ENCODE peak calls at places on chromosomes 5 and 9, in six cellular contexts. One of them, this sample, is unnamed.

GRCh38 chr9:81083062-81083461 is 606.3 kb downstream of the TLE1 start:
- DNase-seq in H7: peak
- DNase-seq in fibroblast of lung: peak
- DNase-seq in stimulated activated CD4-positive, alpha-beta T cell treated with anti-CD3 and anti-CD28 coated beads, Interleukin-2, amount 100 ng/mL, for 4 hours: no peak
- DNase-seq in CD4-positive, CD25-positive, alpha-beta regulatory T cell: no peak
- DNase-seq in H4: peak
- DNase-seq in this sample: no peak

GRCh38 chr5:159043551-159043950 is 56.2 kb downstream of the EBF1 start:
- DNase-seq in H4: no peak
- DNase-seq in fibroblast of lung: no peak
- DNase-seq in CD4-positive, CD25-positive, alpha-beta regulatory T cell: no peak
- DNase-seq in stimulated activated CD4-positive, alpha-beta T cell treated with anti-CD3 and anti-CD28 coated beads, Interleukin-2, amount 100 ng/mL, for 4 hours: no peak
- DNase-seq in H7: no peak
- DNase-seq in this sample: no peak

GRCh38 chr5:90144625-90145327 is 264.8 kb downstream of the CETN3 start:
- DNase-seq in H4: peak
- DNase-seq in CD4-positive, CD25-positive, alpha-beta regulatory T cell: no peak
- DNase-seq in fibroblast of lung: peak
- DNase-seq in H7: no peak
- DNase-seq in stimulated activated CD4-positive, alpha-beta T cell treated with anti-CD3 and anti-CD28 coated beads, Interleukin-2, amount 100 ng/mL, for 4 hours: no peak
- DNase-seq in this sample: peak

GRCh38 chr9:121819511-121820231 is 168.2 kb downstream of the DAB2IP start:
- DNase-seq in H4: no peak
- DNase-seq in H7: peak
- DNase-seq in fibroblast of lung: peak
- DNase-seq in CD4-positive, CD25-positive, alpha-beta regulatory T cell: no peak
- DNase-seq in stimulated activated CD4-positive, alpha-beta T cell treated with anti-CD3 and anti-CD28 coated beads, Interleukin-2, amount 100 ng/mL, for 4 hours: no peak
- DNase-seq in this sample: peak

GRCh38 chr9:101311759-101312420 is 72.9 kb downstream of the BAAT start:
- DNase-seq in fibroblast of lung: peak
- DNase-seq in H4: peak
- DNase-seq in H7: peak
- DNase-seq in stimulated activated CD4-positive, alpha-beta T cell treated with anti-CD3 and anti-CD28 coated beads, Interleukin-2, amount 100 ng/mL, for 4 hours: no peak
- DNase-seq in CD4-positive, CD25-positive, alpha-beta regulatory T cell: peak
- DNase-seq in this sample: peak

GRCh38 chr5:159527546-159527945 is 197.3 kb upstream of the IL12B start:
- DNase-seq in fibroblast of lung: no peak
- DNase-seq in H4: no peak
- DNase-seq in H7: no peak
- DNase-seq in CD4-positive, CD25-positive, alpha-beta regulatory T cell: no peak
- DNase-seq in stimulated activated CD4-positive, alpha-beta T cell treated with anti-CD3 and anti-CD28 coated beads, Interleukin-2, amount 100 ng/mL, for 4 hours: no peak
- DNase-seq in this sample: no peak

GRCh38 chr5:106127341-106127781 is 1543.4 kb downstream of the EFNA5 start:
- DNase-seq in H4: no peak
- DNase-seq in fibroblast of lung: peak
- DNase-seq in CD4-positive, CD25-positive, alpha-beta regulatory T cell: no peak
- DNase-seq in stimulated activated CD4-positive, alpha-beta T cell treated with anti-CD3 and anti-CD28 coated beads, Interleukin-2, amount 100 ng/mL, for 4 hours: no peak
- DNase-seq in H7: no peak
- DNase-seq in this sample: no peak

GRCh38 chr5:43661102-43661501 is 58.1 kb downstream of the NNT start:
- DNase-seq in CD4-positive, CD25-positive, alpha-beta regulatory T cell: peak
- DNase-seq in fibroblast of lung: peak
- DNase-seq in H7: peak
- DNase-seq in stimulated activated CD4-positive, alpha-beta T cell treated with anti-CD3 and anti-CD28 coated beads, Interleukin-2, amount 100 ng/mL, for 4 hours: no peak
- DNase-seq in H4: peak
- DNase-seq in this sample: peak

GRCh38 chr9:73426226-73426625 is 274.6 kb downstream of the ANXA1 start:
- DNase-seq in CD4-positive, CD25-positive, alpha-beta regulatory T cell: no peak
- DNase-seq in H4: no peak
- DNase-seq in stimulated activated CD4-positive, alpha-beta T cell treated with anti-CD3 and anti-CD28 coated beads, Interleukin-2, amount 100 ng/mL, for 4 hours: no peak
- DNase-seq in fibroblast of lung: no peak
- DNase-seq in H7: no peak
- DNase-seq in this sample: no peak

GRCh38 chr5:173858675-173859121 is 29.5 kb upstream of the CPEB4 start:
- DNase-seq in fibroblast of lung: no peak
- DNase-seq in CD4-positive, CD25-positive, alpha-beta regulatory T cell: no peak
- DNase-seq in H7: no peak
- DNase-seq in stimulated activated CD4-positive, alpha-beta T cell treated with anti-CD3 and anti-CD28 coated beads, Interleukin-2, amount 100 ng/mL, for 4 hours: no peak
- DNase-seq in H4: no peak
- DNase-seq in this sample: no peak

GRCh38 chr9:95816716-95817115 is 58.8 kb upstream of the ERCC6L2 start:
- DNase-seq in H7: no peak
- DNase-seq in stimulated activated CD4-positive, alpha-beta T cell treated with anti-CD3 and anti-CD28 coated beads, Interleukin-2, amount 100 ng/mL, for 4 hours: no peak
- DNase-seq in H4: no peak
- DNase-seq in fibroblast of lung: peak
- DNase-seq in CD4-positive, CD25-positive, alpha-beta regulatory T cell: no peak
- DNase-seq in this sample: peak

GRCh38 chr9:130267930-130268329 is 2.4 kb downstream of the HMCN2 start:
- DNase-seq in stimulated activated CD4-positive, alpha-beta T cell treated with anti-CD3 and anti-CD28 coated beads, Interleukin-2, amount 100 ng/mL, for 4 hours: no peak
- DNase-seq in H4: no peak
- DNase-seq in H7: no peak
- DNase-seq in fibroblast of lung: no peak
- DNase-seq in CD4-positive, CD25-positive, alpha-beta regulatory T cell: no peak
- DNase-seq in this sample: no peak

GRCh38 chr5:33524476-33524875 is 83.7 kb downstream of the TARS1 start:
- DNase-seq in H4: no peak
- DNase-seq in fibroblast of lung: no peak
- DNase-seq in stimulated activated CD4-positive, alpha-beta T cell treated with anti-CD3 and anti-CD28 coated beads, Interleukin-2, amount 100 ng/mL, for 4 hours: no peak
- DNase-seq in H7: no peak
- DNase-seq in CD4-positive, CD25-positive, alpha-beta regulatory T cell: no peak
- DNase-seq in this sample: peak

GRCh38 chr5:45385321-45386058 is 310.7 kb downstream of the HCN1 start:
- DNase-seq in H7: no peak
- DNase-seq in stimulated activated CD4-positive, alpha-beta T cell treated with anti-CD3 and anti-CD28 coated beads, Interleukin-2, amount 100 ng/mL, for 4 hours: no peak
- DNase-seq in H4: peak
- DNase-seq in CD4-positive, CD25-positive, alpha-beta regulatory T cell: no peak
- DNase-seq in fibroblast of lung: peak
- DNase-seq in this sample: no peak

GRCh38 chr5:118611332-118611945 is 376.9 kb downstream of the DTWD2 start:
- DNase-seq in H7: peak
- DNase-seq in CD4-positive, CD25-positive, alpha-beta regulatory T cell: no peak
- DNase-seq in stimulated activated CD4-positive, alpha-beta T cell treated with anti-CD3 and anti-CD28 coated beads, Interleukin-2, amount 100 ng/mL, for 4 hours: no peak
- DNase-seq in fibroblast of lung: no peak
- DNase-seq in H4: peak
- DNase-seq in this sample: peak

GRCh38 chr5:95317687-95318086 is 32.8 kb upstream of the MCTP1 start:
- DNase-seq in H4: no peak
- DNase-seq in H7: no peak
- DNase-seq in fibroblast of lung: no peak
- DNase-seq in CD4-positive, CD25-positive, alpha-beta regulatory T cell: no peak
- DNase-seq in stimulated activated CD4-positive, alpha-beta T cell treated with anti-CD3 and anti-CD28 coated beads, Interleukin-2, amount 100 ng/mL, for 4 hours: no peak
- DNase-seq in this sample: no peak

GRCh38 chr5:145681686-145682085 is 153.5 kb downstream of the PRELID2 start:
- DNase-seq in fibroblast of lung: peak
- DNase-seq in H4: peak
- DNase-seq in CD4-positive, CD25-positive, alpha-beta regulatory T cell: peak
- DNase-seq in H7: peak
- DNase-seq in stimulated activated CD4-positive, alpha-beta T cell treated with anti-CD3 and anti-CD28 coated beads, Interleukin-2, amount 100 ng/mL, for 4 hours: no peak
- DNase-seq in this sample: peak

GRCh38 chr9:133163559-133164208 is at the start of gene GBGT1:
- DNase-seq in H4: no peak
- DNase-seq in stimulated activated CD4-positive, alpha-beta T cell treated with anti-CD3 and anti-CD28 coated beads, Interleukin-2, amount 100 ng/mL, for 4 hours: no peak
- DNase-seq in CD4-positive, CD25-positive, alpha-beta regulatory T cell: peak
- DNase-seq in fibroblast of lung: peak
- DNase-seq in H7: peak
- DNase-seq in this sample: peak

GRCh38 chr9:111965566-111966019 is 69.0 kb downstream of the UGCG start:
- DNase-seq in stimulated activated CD4-positive, alpha-beta T cell treated with anti-CD3 and anti-CD28 coated beads, Interleukin-2, amount 100 ng/mL, for 4 hours: no peak
- DNase-seq in fibroblast of lung: peak
- DNase-seq in CD4-positive, CD25-positive, alpha-beta regulatory T cell: no peak
- DNase-seq in H4: peak
- DNase-seq in H7: no peak
- DNase-seq in this sample: peak

GRCh38 chr5:117889592-117889991 is 1098.8 kb downstream of the DTWD2 start:
- DNase-seq in H7: no peak
- DNase-seq in stimulated activated CD4-positive, alpha-beta T cell treated with anti-CD3 and anti-CD28 coated beads, Interleukin-2, amount 100 ng/mL, for 4 hours: no peak
- DNase-seq in fibroblast of lung: no peak
- DNase-seq in H4: peak
- DNase-seq in CD4-positive, CD25-positive, alpha-beta regulatory T cell: no peak
- DNase-seq in this sample: no peak

This sample was measured in GM23248.